ENCODE peak calls at places on chromosomes 5 and 9, in nine cellular contexts. One of them, this sample, is unnamed.

GRCh38 chr5:170273968-170274710 is 23.4 kb downstream of the LCP2 start:
- DNase-seq in coronary artery: no peak
- DNase-seq in IMR-90: no peak
- DNase-seq in sigmoid colon: peak
- DNase-seq in fibroblast of lung: peak
- DNase-seq in mucosa of descending colon: no peak
- DNase-seq in stomach: peak
- DNase-seq in breast epithelium: peak
- DNase-seq in mammary epithelial cell: peak
- DNase-seq in this sample: peak

GRCh38 chr5:33092719-33093118 is 348.0 kb upstream of the TARS1 start:
- DNase-seq in coronary artery: no peak
- DNase-seq in IMR-90: no peak
- DNase-seq in sigmoid colon: no peak
- DNase-seq in fibroblast of lung: no peak
- DNase-seq in mucosa of descending colon: no peak
- DNase-seq in stomach: no peak
- DNase-seq in breast epithelium: no peak
- DNase-seq in mammary epithelial cell: no peak
- DNase-seq in this sample: no peak

GRCh38 chr5:52996966-52997365 is 7.8 kb downstream of the ITGA2 start:
- DNase-seq in coronary artery: no peak
- DNase-seq in IMR-90: no peak
- DNase-seq in sigmoid colon: no peak
- DNase-seq in fibroblast of lung: no peak
- DNase-seq in mucosa of descending colon: no peak
- DNase-seq in stomach: no peak
- DNase-seq in breast epithelium: no peak
- DNase-seq in mammary epithelial cell: no peak
- DNase-seq in this sample: no peak

GRCh38 chr9:85056203-85056572 is 386.7 kb downstream of the NTRK2 start:
- DNase-seq in coronary artery: no peak
- DNase-seq in IMR-90: no peak
- DNase-seq in sigmoid colon: no peak
- DNase-seq in fibroblast of lung: no peak
- DNase-seq in mucosa of descending colon: no peak
- DNase-seq in stomach: no peak
- DNase-seq in breast epithelium: no peak
- DNase-seq in mammary epithelial cell: no peak
- DNase-seq in this sample: no peak

GRCh38 chr5:148443998-148444397 is 60.2 kb downstream of the FBXO38 start:
- DNase-seq in coronary artery: no peak
- DNase-seq in IMR-90: peak
- DNase-seq in sigmoid colon: peak
- DNase-seq in fibroblast of lung: peak
- DNase-seq in mucosa of descending colon: no peak
- DNase-seq in stomach: peak
- DNase-seq in breast epithelium: no peak
- DNase-seq in mammary epithelial cell: peak
- DNase-seq in this sample: peak

GRCh38 chr5:1128977-1129724 is 17.3 kb upstream of the SLC12A7 start:
- DNase-seq in coronary artery: no peak
- DNase-seq in IMR-90: no peak
- DNase-seq in sigmoid colon: no peak
- DNase-seq in fibroblast of lung: no peak
- DNase-seq in mucosa of descending colon: no peak
- DNase-seq in stomach: no peak
- DNase-seq in breast epithelium: no peak
- DNase-seq in mammary epithelial cell: no peak
- DNase-seq in this sample: no peak

GRCh38 chr5:96752341-96753016 is 55.3 kb downstream of the ERAP1 start:
- DNase-seq in coronary artery: no peak
- DNase-seq in IMR-90: peak
- DNase-seq in sigmoid colon: no peak
- DNase-seq in fibroblast of lung: peak
- DNase-seq in mucosa of descending colon: no peak
- DNase-seq in stomach: no peak
- DNase-seq in breast epithelium: no peak
- DNase-seq in mammary epithelial cell: peak
- DNase-seq in this sample: peak

GRCh38 chr5:139501376-139501775 is 18.8 kb upstream of the STING1 start:
- DNase-seq in coronary artery: no peak
- DNase-seq in IMR-90: no peak
- DNase-seq in sigmoid colon: no peak
- DNase-seq in fibroblast of lung: no peak
- DNase-seq in mucosa of descending colon: no peak
- DNase-seq in stomach: no peak
- DNase-seq in breast epithelium: no peak
- DNase-seq in mammary epithelial cell: no peak
- DNase-seq in this sample: no peak

GRCh38 chr9:105333076-105333475 is 88.6 kb downstream of the SLC44A1 start:
- DNase-seq in coronary artery: no peak
- DNase-seq in IMR-90: peak
- DNase-seq in sigmoid colon: no peak
- DNase-seq in fibroblast of lung: peak
- DNase-seq in mucosa of descending colon: no peak
- DNase-seq in stomach: no peak
- DNase-seq in breast epithelium: no peak
- DNase-seq in mammary epithelial cell: no peak
- DNase-seq in this sample: peak

GRCh38 chr5:93250431-93250830 is 330.6 kb downstream of the NR2F1-AS1 start:
- DNase-seq in coronary artery: no peak
- DNase-seq in IMR-90: no peak
- DNase-seq in sigmoid colon: no peak
- DNase-seq in fibroblast of lung: peak
- DNase-seq in mucosa of descending colon: no peak
- DNase-seq in stomach: no peak
- DNase-seq in breast epithelium: no peak
- DNase-seq in mammary epithelial cell: no peak
- DNase-seq in this sample: peak

GRCh38 chr9:36893911-36894310 is 140.2 kb downstream of the PAX5 start:
- DNase-seq in coronary artery: no peak
- DNase-seq in IMR-90: no peak
- DNase-seq in sigmoid colon: peak
- DNase-seq in fibroblast of lung: no peak
- DNase-seq in mucosa of descending colon: no peak
- DNase-seq in stomach: no peak
- DNase-seq in breast epithelium: no peak
- DNase-seq in mammary epithelial cell: no peak
- DNase-seq in this sample: no peak

GRCh38 chr9:106878943-106879916 is 16.3 kb downstream of the ZNF462 start:
- DNase-seq in coronary artery: peak
- DNase-seq in IMR-90: peak
- DNase-seq in sigmoid colon: peak
- DNase-seq in fibroblast of lung: peak
- DNase-seq in mucosa of descending colon: peak
- DNase-seq in stomach: no peak
- DNase-seq in breast epithelium: peak
- DNase-seq in mammary epithelial cell: peak
- DNase-seq in this sample: peak

GRCh38 chr9:77455312-77455927 is 192.7 kb downstream of the GNA14 start:
- DNase-seq in coronary artery: no peak
- DNase-seq in IMR-90: no peak
- DNase-seq in sigmoid colon: no peak
- DNase-seq in fibroblast of lung: no peak
- DNase-seq in mucosa of descending colon: peak
- DNase-seq in stomach: peak
- DNase-seq in breast epithelium: no peak
- DNase-seq in mammary epithelial cell: peak
- DNase-seq in this sample: peak

GRCh38 chr9:14347408-14348224 is 33.7 kb upstream of the NFIB start:
- DNase-seq in coronary artery: peak
- DNase-seq in IMR-90: no peak
- DNase-seq in sigmoid colon: peak
- DNase-seq in fibroblast of lung: peak
- DNase-seq in mucosa of descending colon: peak
- DNase-seq in stomach: no peak
- DNase-seq in breast epithelium: no peak
- DNase-seq in mammary epithelial cell: peak
- DNase-seq in this sample: peak
- H3K4me3 ChIP-seq in coronary artery: peak
- H3K4me3 ChIP-seq in IMR-90: no peak
- H3K4me3 ChIP-seq in sigmoid colon: peak
- H3K4me3 ChIP-seq in fibroblast of lung: peak
- H3K4me3 ChIP-seq in mucosa of descending colon: no peak
- H3K4me3 ChIP-seq in stomach: peak
- H3K4me3 ChIP-seq in breast epithelium: peak
- H3K4me3 ChIP-seq in mammary epithelial cell: peak
- H3K4me3 ChIP-seq in this sample: peak

GRCh38 chr9:115972802-115973201 is 180.8 kb upstream of the PAPPA start:
- DNase-seq in coronary artery: no peak
- DNase-seq in IMR-90: no peak
- DNase-seq in sigmoid colon: no peak
- DNase-seq in fibroblast of lung: no peak
- DNase-seq in mucosa of descending colon: no peak
- DNase-seq in stomach: no peak
- DNase-seq in breast epithelium: no peak
- DNase-seq in mammary epithelial cell: no peak
- DNase-seq in this sample: peak
- TF ChIP-seq CTCF in coronary artery: no peak
- TF ChIP-seq CTCF in IMR-90: no peak
- TF ChIP-seq CTCF in sigmoid colon: no peak
- TF ChIP-seq CTCF in fibroblast of lung: no peak
- TF ChIP-seq CTCF in mucosa of descending colon: no peak
- TF ChIP-seq CTCF in stomach: no peak
- TF ChIP-seq CTCF in breast epithelium: no peak
- TF ChIP-seq CTCF in mammary epithelial cell: no peak
- TF ChIP-seq CTCF in this sample: no peak

GRCh38 chr5:15938961-15939360 is 240.6 kb downstream of the MARCHF11 start:
- DNase-seq in coronary artery: no peak
- DNase-seq in IMR-90: peak
- DNase-seq in sigmoid colon: no peak
- DNase-seq in fibroblast of lung: peak
- DNase-seq in mucosa of descending colon: no peak
- DNase-seq in stomach: no peak
- DNase-seq in breast epithelium: no peak
- DNase-seq in mammary epithelial cell: peak
- DNase-seq in this sample: peak
- H3K4me3 ChIP-seq in coronary artery: no peak
- H3K4me3 ChIP-seq in IMR-90: no peak
- H3K4me3 ChIP-seq in sigmoid colon: no peak
- H3K4me3 ChIP-seq in fibroblast of lung: no peak
- H3K4me3 ChIP-seq in mucosa of descending colon: no peak
- H3K4me3 ChIP-seq in stomach: no peak
- H3K4me3 ChIP-seq in breast epithelium: no peak
- H3K4me3 ChIP-seq in mammary epithelial cell: no peak
- H3K4me3 ChIP-seq in this sample: no peak

DNA sequence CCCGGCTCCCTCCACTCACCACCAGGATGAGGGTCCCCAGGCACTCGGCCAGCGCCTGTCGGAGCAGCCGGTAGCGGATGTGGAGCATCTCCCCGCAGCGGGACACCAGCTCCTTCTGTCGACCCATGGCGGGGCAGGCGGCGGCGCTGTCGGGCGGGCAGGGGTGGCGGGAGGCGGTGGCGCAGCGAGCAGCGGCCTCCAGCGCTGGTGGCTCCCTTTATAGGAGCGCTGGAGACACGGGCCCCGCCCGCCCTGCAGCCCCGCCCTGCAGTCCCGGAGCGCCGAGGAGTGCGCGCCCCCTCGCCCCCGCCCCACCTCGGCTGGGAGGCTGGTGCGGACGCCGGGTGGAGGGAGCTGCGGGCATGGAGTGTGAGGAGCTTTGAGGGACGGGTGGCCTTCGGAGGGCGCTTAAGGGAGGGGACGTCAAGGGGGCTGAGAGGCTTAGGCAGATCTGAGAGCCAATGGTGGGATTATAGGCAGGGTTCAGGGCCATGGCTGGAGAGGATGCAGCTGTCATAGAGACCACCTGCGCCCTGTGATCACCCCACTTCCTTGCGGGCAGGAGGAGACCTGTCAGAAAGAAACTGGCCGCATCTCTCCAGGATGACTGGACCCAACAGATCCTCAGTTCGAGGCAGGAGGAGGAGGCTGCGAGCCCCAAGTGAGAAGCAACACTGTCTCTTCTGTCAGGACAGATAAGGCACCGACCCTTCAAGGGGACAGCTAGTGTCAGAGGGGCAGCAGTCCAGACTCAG is at the start of gene AQP3:
- DNase-seq in coronary artery: no peak
- DNase-seq in IMR-90: no peak
- DNase-seq in sigmoid colon: peak
- DNase-seq in fibroblast of lung: peak
- DNase-seq in mucosa of descending colon: peak
- DNase-seq in stomach: peak
- DNase-seq in breast epithelium: peak
- DNase-seq in mammary epithelial cell: peak
- DNase-seq in this sample: peak
- TF ChIP-seq CTCF in coronary artery: peak
- TF ChIP-seq CTCF in IMR-90: peak
- TF ChIP-seq CTCF in sigmoid colon: peak
- TF ChIP-seq CTCF in fibroblast of lung: peak
- TF ChIP-seq CTCF in mucosa of descending colon: peak
- TF ChIP-seq CTCF in stomach: no peak
- TF ChIP-seq CTCF in breast epithelium: no peak
- TF ChIP-seq CTCF in mammary epithelial cell: no peak
- TF ChIP-seq CTCF in this sample: no peak

This sample was measured in fibroblast of pulmonary artery.